ENCODE peak calls at places on chromosomes 2 and 18, in ten cellular contexts. One of them, this sample, is unnamed.

GRCh38 chr2:101307950-101308431 is 510 bp downstream of the RNF149 start:
- DNase-seq in GM12864: no peak
- DNase-seq in mucosa of descending colon: peak
- DNase-seq in neural progenitor cell: peak
- DNase-seq in cardiac fibroblast: peak
- DNase-seq in ovary: peak
- DNase-seq in brain microvascular endothelial cell: no peak
- DNase-seq in tibial nerve: no peak
- DNase-seq in Calu3: no peak
- DNase-seq in fibroblast of lung: peak
- DNase-seq in this sample: peak

GRCh38 chr2:191202209-191202721 is 42.9 kb upstream of the MYO1B start:
- DNase-seq in mucosa of descending colon: no peak
- DNase-seq in brain microvascular endothelial cell: peak
- DNase-seq in ovary: no peak
- DNase-seq in cardiac fibroblast: peak
- DNase-seq in fibroblast of lung: peak
- DNase-seq in neural progenitor cell: no peak
- DNase-seq in tibial nerve: no peak
- DNase-seq in GM12864: no peak
- DNase-seq in Calu3: no peak
- DNase-seq in this sample: no peak

GRCh38 chr2:161796192-161796591 is 172.0 kb downstream of the SLC4A10 start:
- DNase-seq in mucosa of descending colon: no peak
- DNase-seq in brain microvascular endothelial cell: no peak
- DNase-seq in neural progenitor cell: no peak
- DNase-seq in tibial nerve: peak
- DNase-seq in ovary: no peak
- DNase-seq in fibroblast of lung: peak
- DNase-seq in GM12864: no peak
- DNase-seq in cardiac fibroblast: peak
- DNase-seq in Calu3: no peak
- DNase-seq in this sample: no peak

GRCh38 chr2:140586379-140586778 is 1544.4 kb downstream of the LRP1B start:
- DNase-seq in fibroblast of lung: peak
- DNase-seq in mucosa of descending colon: no peak
- DNase-seq in tibial nerve: no peak
- DNase-seq in ovary: no peak
- DNase-seq in Calu3: peak
- DNase-seq in GM12864: peak
- DNase-seq in neural progenitor cell: peak
- DNase-seq in brain microvascular endothelial cell: peak
- DNase-seq in cardiac fibroblast: peak
- DNase-seq in this sample: peak

GRCh38 chr2:228841877-228842276 is 429.2 kb downstream of the PID1 start:
- DNase-seq in Calu3: no peak
- DNase-seq in tibial nerve: no peak
- DNase-seq in neural progenitor cell: no peak
- DNase-seq in cardiac fibroblast: peak
- DNase-seq in brain microvascular endothelial cell: no peak
- DNase-seq in fibroblast of lung: peak
- DNase-seq in mucosa of descending colon: no peak
- DNase-seq in ovary: no peak
- DNase-seq in GM12864: no peak
- DNase-seq in this sample: no peak

GRCh38 chr18:70464343-70465114 is 175.7 kb downstream of the SOCS6 start:
- DNase-seq in Calu3: peak
- DNase-seq in fibroblast of lung: peak
- DNase-seq in ovary: peak
- DNase-seq in brain microvascular endothelial cell: peak
- DNase-seq in tibial nerve: peak
- DNase-seq in cardiac fibroblast: peak
- DNase-seq in neural progenitor cell: peak
- DNase-seq in GM12864: no peak
- DNase-seq in mucosa of descending colon: peak
- DNase-seq in this sample: peak

GRCh38 chr2:12718662-12719399 is 2.1 kb downstream of the TRIB2 start:
- DNase-seq in ovary: peak
- DNase-seq in GM12864: no peak
- DNase-seq in neural progenitor cell: peak
- DNase-seq in mucosa of descending colon: peak
- DNase-seq in fibroblast of lung: peak
- DNase-seq in cardiac fibroblast: peak
- DNase-seq in brain microvascular endothelial cell: no peak
- DNase-seq in tibial nerve: no peak
- DNase-seq in Calu3: no peak
- DNase-seq in this sample: no peak

GRCh38 chr18:32618501-32618985 is 147.9 kb upstream of the GAREM1 start:
- DNase-seq in neural progenitor cell: no peak
- DNase-seq in mucosa of descending colon: no peak
- DNase-seq in GM12864: no peak
- DNase-seq in ovary: no peak
- DNase-seq in brain microvascular endothelial cell: no peak
- DNase-seq in tibial nerve: no peak
- DNase-seq in Calu3: no peak
- DNase-seq in fibroblast of lung: no peak
- DNase-seq in cardiac fibroblast: no peak
- DNase-seq in this sample: no peak

GRCh38 chr2:27053776-27054175 is 2.3 kb downstream of the AGBL5 start:
- DNase-seq in ovary: no peak
- DNase-seq in GM12864: no peak
- DNase-seq in mucosa of descending colon: no peak
- DNase-seq in Calu3: no peak
- DNase-seq in fibroblast of lung: no peak
- DNase-seq in brain microvascular endothelial cell: no peak
- DNase-seq in tibial nerve: no peak
- DNase-seq in cardiac fibroblast: no peak
- DNase-seq in neural progenitor cell: no peak
- DNase-seq in this sample: no peak

GRCh38 chr2:37472959-37473358 is 128.5 kb downstream of the QPCT start:
- DNase-seq in fibroblast of lung: peak
- DNase-seq in tibial nerve: no peak
- DNase-seq in neural progenitor cell: no peak
- DNase-seq in mucosa of descending colon: no peak
- DNase-seq in cardiac fibroblast: peak
- DNase-seq in brain microvascular endothelial cell: peak
- DNase-seq in GM12864: no peak
- DNase-seq in Calu3: peak
- DNase-seq in ovary: no peak
- DNase-seq in this sample: no peak

GRCh38 chr2:215419113-215419512 is 16.8 kb downstream of the FN1 start:
- DNase-seq in GM12864: no peak
- DNase-seq in fibroblast of lung: no peak
- DNase-seq in brain microvascular endothelial cell: peak
- DNase-seq in cardiac fibroblast: no peak
- DNase-seq in ovary: no peak
- DNase-seq in tibial nerve: no peak
- DNase-seq in neural progenitor cell: no peak
- DNase-seq in Calu3: no peak
- DNase-seq in mucosa of descending colon: no peak
- DNase-seq in this sample: no peak

GRCh38 chr2:86035883-86036789 is 69.5 kb downstream of the POLR1A start:
- DNase-seq in cardiac fibroblast: peak
- DNase-seq in neural progenitor cell: no peak
- DNase-seq in brain microvascular endothelial cell: peak
- DNase-seq in Calu3: no peak
- DNase-seq in ovary: peak
- DNase-seq in fibroblast of lung: peak
- DNase-seq in GM12864: peak
- DNase-seq in tibial nerve: peak
- DNase-seq in mucosa of descending colon: peak
- DNase-seq in this sample: peak

GRCh38 chr18:23236876-23237468 is 101.7 kb downstream of the CABLES1 start:
- DNase-seq in mucosa of descending colon: no peak
- DNase-seq in brain microvascular endothelial cell: no peak
- DNase-seq in cardiac fibroblast: no peak
- DNase-seq in ovary: no peak
- DNase-seq in fibroblast of lung: no peak
- DNase-seq in GM12864: no peak
- DNase-seq in tibial nerve: no peak
- DNase-seq in neural progenitor cell: no peak
- DNase-seq in Calu3: no peak
- DNase-seq in this sample: no peak

GRCh38 chr2:135198481-135198880 is 146.4 kb downstream of the RAB3GAP1 start:
- DNase-seq in mucosa of descending colon: no peak
- DNase-seq in GM12864: no peak
- DNase-seq in fibroblast of lung: no peak
- DNase-seq in Calu3: no peak
- DNase-seq in neural progenitor cell: no peak
- DNase-seq in brain microvascular endothelial cell: no peak
- DNase-seq in tibial nerve: no peak
- DNase-seq in ovary: no peak
- DNase-seq in cardiac fibroblast: no peak
- DNase-seq in this sample: no peak

GRCh38 chr18:3985664-3986063 is 469.4 kb downstream of the DLGAP1 start:
- DNase-seq in GM12864: no peak
- DNase-seq in ovary: no peak
- DNase-seq in brain microvascular endothelial cell: no peak
- DNase-seq in tibial nerve: no peak
- DNase-seq in Calu3: no peak
- DNase-seq in cardiac fibroblast: peak
- DNase-seq in fibroblast of lung: peak
- DNase-seq in neural progenitor cell: no peak
- DNase-seq in mucosa of descending colon: no peak
- DNase-seq in this sample: no peak

DNA sequence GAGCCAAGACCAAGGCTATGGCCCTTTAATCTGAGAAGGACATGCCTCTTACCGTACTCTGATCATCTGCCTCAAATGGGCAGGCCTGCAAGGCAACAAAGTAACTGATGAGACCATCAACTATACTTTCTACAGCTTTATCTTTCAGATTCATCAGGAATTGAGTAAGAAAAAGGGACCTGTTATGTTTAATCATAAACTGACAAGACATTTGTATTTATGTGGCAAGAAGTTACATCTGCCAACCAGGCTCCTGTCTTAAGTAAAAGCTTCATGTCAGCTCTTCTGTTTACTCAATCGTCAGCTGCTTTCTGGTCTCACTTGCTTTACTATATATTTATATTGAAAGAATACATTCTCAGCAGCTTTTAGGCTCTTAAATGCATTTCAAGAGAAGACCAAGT is 163.7 kb downstream of the ETAA1 start:
- DNase-seq in mucosa of descending colon: no peak
- DNase-seq in cardiac fibroblast: peak
- DNase-seq in tibial nerve: no peak
- DNase-seq in ovary: no peak
- DNase-seq in brain microvascular endothelial cell: no peak
- DNase-seq in neural progenitor cell: no peak
- DNase-seq in Calu3: no peak
- DNase-seq in GM12864: no peak
- DNase-seq in fibroblast of lung: peak
- DNase-seq in this sample: no peak
- TF ChIP-seq CTCF in mucosa of descending colon: no peak
- TF ChIP-seq CTCF in cardiac fibroblast: no peak
- TF ChIP-seq CTCF in tibial nerve: no peak
- TF ChIP-seq CTCF in ovary: no peak
- TF ChIP-seq CTCF in brain microvascular endothelial cell: no peak
- TF ChIP-seq CTCF in neural progenitor cell: no peak
- TF ChIP-seq CTCF in Calu3: no peak
- TF ChIP-seq CTCF in GM12864: no peak
- TF ChIP-seq CTCF in fibroblast of lung: no peak
- TF ChIP-seq CTCF in this sample: no peak

DNA sequence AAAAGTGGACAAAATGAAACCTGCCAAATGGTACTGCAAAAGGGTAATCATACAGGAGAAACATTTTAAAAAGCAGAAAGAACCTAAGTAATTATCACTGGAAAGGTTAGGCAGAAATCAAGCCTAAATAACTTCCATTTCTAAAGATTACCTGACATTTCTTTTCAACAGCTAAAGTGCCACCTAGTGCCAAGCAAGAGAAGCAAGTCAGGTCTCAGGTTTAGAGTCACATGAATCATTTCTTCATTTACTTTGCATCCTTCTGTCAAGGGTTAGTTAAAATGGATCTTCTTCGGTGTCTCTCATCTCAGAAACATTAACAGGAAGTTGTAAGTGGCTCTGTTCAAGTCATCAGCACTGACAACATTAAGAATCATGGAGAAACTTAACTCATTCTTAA is 90.3 kb downstream of the AKAIN1 start:
- DNase-seq in neural progenitor cell: peak
- DNase-seq in GM12864: no peak
- DNase-seq in ovary: no peak
- DNase-seq in cardiac fibroblast: no peak
- DNase-seq in tibial nerve: no peak
- DNase-seq in brain microvascular endothelial cell: no peak
- DNase-seq in mucosa of descending colon: no peak
- DNase-seq in Calu3: no peak
- DNase-seq in fibroblast of lung: no peak
- DNase-seq in this sample: no peak
- TF ChIP-seq CTCF in neural progenitor cell: peak
- TF ChIP-seq CTCF in GM12864: peak
- TF ChIP-seq CTCF in ovary: no peak
- TF ChIP-seq CTCF in cardiac fibroblast: no peak
- TF ChIP-seq CTCF in tibial nerve: no peak
- TF ChIP-seq CTCF in brain microvascular endothelial cell: no peak
- TF ChIP-seq CTCF in mucosa of descending colon: no peak
- TF ChIP-seq CTCF in Calu3: no peak
- TF ChIP-seq CTCF in fibroblast of lung: no peak
- TF ChIP-seq CTCF in this sample: no peak

DNA sequence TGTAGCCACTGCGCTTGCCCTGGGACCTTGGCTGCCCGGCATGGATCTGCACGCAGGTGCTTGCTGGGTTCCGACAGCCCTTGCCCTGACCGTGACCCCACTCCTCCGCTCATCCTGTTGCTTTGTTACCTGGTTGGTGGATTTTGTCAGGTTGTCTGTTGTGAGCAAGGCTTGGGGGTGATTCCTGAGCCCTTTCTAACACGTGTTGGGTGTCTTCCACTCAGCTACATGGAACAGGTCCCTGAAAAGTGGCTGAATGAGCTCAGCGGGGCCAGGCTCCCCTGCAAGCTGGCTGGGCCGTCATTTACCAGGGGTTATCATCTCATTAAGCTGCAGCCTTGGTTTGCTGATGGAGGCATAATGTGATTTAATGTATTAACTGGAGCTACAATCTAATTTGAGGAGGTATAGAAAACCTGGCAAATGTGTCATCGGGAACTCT is 24.5 kb downstream of the RAMP1 start:
- DNase-seq in tibial nerve: no peak
- DNase-seq in fibroblast of lung: no peak
- DNase-seq in mucosa of descending colon: no peak
- DNase-seq in ovary: no peak
- DNase-seq in cardiac fibroblast: no peak
- DNase-seq in GM12864: no peak
- DNase-seq in brain microvascular endothelial cell: no peak
- DNase-seq in Calu3: no peak
- DNase-seq in neural progenitor cell: no peak
- DNase-seq in this sample: no peak
- TF ChIP-seq CTCF in tibial nerve: no peak
- TF ChIP-seq CTCF in fibroblast of lung: no peak
- TF ChIP-seq CTCF in mucosa of descending colon: no peak
- TF ChIP-seq CTCF in ovary: no peak
- TF ChIP-seq CTCF in cardiac fibroblast: no peak
- TF ChIP-seq CTCF in GM12864: no peak
- TF ChIP-seq CTCF in brain microvascular endothelial cell: no peak
- TF ChIP-seq CTCF in Calu3: no peak
- TF ChIP-seq CTCF in neural progenitor cell: no peak
- TF ChIP-seq CTCF in this sample: no peak

DNA sequence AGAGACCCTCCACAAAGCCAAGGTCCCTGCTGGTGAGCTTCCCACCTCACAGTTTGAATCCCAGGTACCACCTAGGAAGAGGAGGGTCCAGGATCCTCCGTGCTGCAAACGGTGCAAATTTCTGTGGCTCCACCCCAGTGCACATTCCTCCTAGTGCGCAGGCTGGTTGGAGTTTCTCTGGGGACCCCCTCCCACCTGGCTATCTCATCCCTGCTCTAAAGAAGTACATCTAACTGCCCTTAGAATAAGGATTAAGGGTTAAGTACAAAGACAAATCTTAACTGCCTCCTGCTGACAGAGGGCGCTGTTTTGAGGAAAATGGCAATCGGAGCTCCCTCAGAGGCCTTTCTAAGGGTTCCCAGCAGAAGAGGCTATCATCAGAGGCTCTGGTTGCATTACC is 109.6 kb upstream of the FSIP2 start:
- DNase-seq in brain microvascular endothelial cell: no peak
- DNase-seq in fibroblast of lung: no peak
- DNase-seq in cardiac fibroblast: no peak
- DNase-seq in Calu3: no peak
- DNase-seq in GM12864: peak
- DNase-seq in tibial nerve: no peak
- DNase-seq in ovary: no peak
- DNase-seq in mucosa of descending colon: peak
- DNase-seq in neural progenitor cell: peak
- DNase-seq in this sample: no peak
- TF ChIP-seq CTCF in brain microvascular endothelial cell: peak
- TF ChIP-seq CTCF in fibroblast of lung: no peak
- TF ChIP-seq CTCF in cardiac fibroblast: no peak
- TF ChIP-seq CTCF in Calu3: no peak
- TF ChIP-seq CTCF in GM12864: peak
- TF ChIP-seq CTCF in tibial nerve: no peak
- TF ChIP-seq CTCF in ovary: no peak
- TF ChIP-seq CTCF in mucosa of descending colon: no peak
- TF ChIP-seq CTCF in neural progenitor cell: peak
- TF ChIP-seq CTCF in this sample: no peak